ENCODE peak calls at places on chromosome 11, in four cellular contexts. Q, O, J and Y are unnamed samples.

GRCh38 chr11:95413761-95414160 is 182.8 kb upstream of the SESN3 start:
- DNase-seq in Q (no peak), O (no peak), J (no peak), Y (no peak)

GRCh38 chr11:67432655-67433349 is 4.5 kb downstream of the RPS6KB2 start:
- DNase-seq in Q (no peak), O (no peak), J (no peak), Y (no peak)

GRCh38 chr11:128776434-128777284 is 82.8 kb downstream of the FLI1 start:
- DNase-seq in Q (peak), O (peak), J (peak), Y (peak)

GRCh38 chr11:85052636-85053035 is 574.5 kb downstream of the DLG2 start:
- DNase-seq in Q (no peak), O (no peak), J (no peak), Y (no peak)

GRCh38 chr11:46489668-46490560 is 98.3 kb upstream of the CHRM4 start:
- DNase-seq in Q (peak), O (no peak), J (peak), Y (peak)

GRCh38 chr11:122817121-122817520 is 21.2 kb upstream of the CRTAM start:
- DNase-seq in Q (peak), O (no peak), J (no peak), Y (peak)

GRCh38 chr11:110092577-110093406 is at the start of gene ZC3H12C:
- DNase-seq in Q (peak), O (peak), J (peak), Y (peak)

GRCh38 chr11:30710216-30710615 is 124.1 kb upstream of the MPPED2 start:
- DNase-seq in Q (peak), O (no peak), J (no peak), Y (no peak)

GRCh38 chr11:117587416-117587815 is 209.6 kb downstream of the DSCAML1 start:
- DNase-seq in Q (no peak), O (no peak), J (no peak), Y (no peak)

GRCh38 chr11:70486731-70487130 is 88.4 kb downstream of the CTTN start:
- DNase-seq in Q (no peak), O (no peak), J (no peak), Y (no peak)

GRCh38 chr11:1863352-1864215 is 10.7 kb downstream of the LSP1 start:
- DNase-seq in Q (peak), O (no peak), J (peak), Y (peak)

GRCh38 chr11:96116341-96116740 is 192.4 kb upstream of the MTMR2 start:
- DNase-seq in Q (no peak), O (no peak), J (no peak), Y (no peak)

GRCh38 chr11:68076371-68077042 is 37.7 kb downstream of the TCIRG1 start:
- DNase-seq in Q (no peak), O (no peak), J (peak), Y (peak)

GRCh38 chr11:106420048-106420665 is 342.7 kb downstream of the AASDHPPT start:
- DNase-seq in Q (peak), O (no peak), J (no peak), Y (no peak)

DNA sequence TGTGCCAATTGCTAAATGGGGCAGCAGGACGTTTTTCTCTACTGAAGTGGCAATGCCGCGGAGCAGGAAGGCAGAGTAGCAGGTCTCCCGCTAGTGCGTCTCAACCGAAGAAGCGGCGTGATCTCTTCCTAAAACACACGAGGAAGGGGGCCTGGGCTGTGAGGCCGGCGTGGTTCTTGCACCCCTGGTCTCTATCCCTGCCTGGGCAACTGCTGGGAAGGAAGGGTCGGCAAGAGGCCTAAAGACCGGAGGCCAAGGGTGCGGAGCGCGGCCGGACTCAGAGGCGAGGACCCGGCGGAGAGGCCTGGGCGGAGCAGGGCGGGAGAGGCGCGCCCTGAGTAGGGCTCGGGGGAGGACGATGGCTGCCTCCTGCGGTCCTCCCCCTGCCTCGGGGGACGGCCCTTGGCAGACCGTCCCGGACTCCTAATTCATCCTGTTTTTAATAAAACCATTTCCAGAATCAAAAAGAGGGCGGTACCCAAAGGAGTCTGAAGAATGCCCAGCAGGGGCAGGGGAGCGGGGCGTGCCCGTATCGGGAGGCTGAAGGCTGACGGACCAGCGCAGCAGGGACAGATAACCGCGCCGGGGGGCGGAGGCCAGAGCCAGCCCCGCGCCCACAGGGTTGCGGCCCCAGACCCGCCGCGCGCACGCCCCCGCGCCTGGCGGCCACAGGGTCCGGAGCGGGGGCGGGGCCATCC is 559 bp upstream of the APLP2 start:
- DNase-seq in Q (peak), O (no peak), J (no peak), Y (peak)
- TF ChIP-seq CTCF in Q (peak), O (no peak), J (no peak), Y (no peak)

GRCh38 chr11:64285885-64286800 is 495 bp downstream of the GPR137 start:
- DNase-seq in Q (no peak), O (no peak), J (no peak), Y (peak)
- TF ChIP-seq CTCF in Q (no peak), O (no peak), J (no peak), Y (no peak)

GRCh38 chr11:8040261-8040920 is 40.6 kb upstream of the TUB start:
- DNase-seq in Q (no peak), O (no peak), J (no peak), Y (no peak)

GRCh38 chr11:8039530-8040260 is 41.3 kb upstream of the TUB start:
- DNase-seq in Q (no peak), O (no peak), J (no peak), Y (no peak)

GRCh38 chr11:8038811-8039529 is 42.0 kb upstream of the TUB start:
- DNase-seq in Q (no peak), O (no peak), J (no peak), Y (no peak)

GRCh38 chr11:8036986-8037385 is 44.0 kb upstream of the TUB start:
- DNase-seq in Q (no peak), O (no peak), J (no peak), Y (no peak)

GRCh38 chr11:8038393-8038792 is 42.6 kb upstream of the TUB start:
- DNase-seq in Q (no peak), O (no peak), J (no peak), Y (no peak)
- TF ChIP-seq CTCF in Q (no peak), O (no peak), J (no peak), Y (no peak)

GRCh38 chr11:43810929-43811596 is 69.6 kb upstream of the ALKBH3 start:
- DNase-seq in Q (peak), O (no peak), J (peak), Y (no peak)
- TF ChIP-seq CTCF in Q (peak), O (peak), J (peak), Y (no peak)

GRCh38 chr11:76638267-76639197 is 32.0 kb downstream of the LRRC32 start:
- DNase-seq in Q (no peak), O (no peak), J (no peak), Y (no peak)
- TF ChIP-seq CTCF in Q (no peak), O (no peak), J (no peak), Y (no peak)

GRCh38 chr11:77557553-77557952 is 32.2 kb upstream of the AQP11 start:
- DNase-seq in Q (peak), O (no peak), J (peak), Y (peak)
- TF ChIP-seq CTCF in Q (no peak), O (peak), J (peak), Y (no peak)